ENCODE peak calls at places on chromosomes 5 and 9, in four cellular contexts. G is hepatocyte, W is colonic mucosa, A is heart right ventricle. C is an unnamed sample.

GRCh38 chr5:78930742-78931141 is 54.4 kb downstream of the ARSB start:
- DNase-seq in G (no peak), W (no peak), A (no peak), C (no peak)

GRCh38 chr5:146461319-146461718 is 14.2 kb downstream of the TCERG1 start:
- DNase-seq in G (no peak), W (no peak), A (no peak), C (no peak)

GRCh38 chr9:109905472-109905871 is 125.5 kb downstream of the PALM2AKAP2 start:
- DNase-seq in G (no peak), W (no peak), A (no peak), C (no peak)

GRCh38 chr5:64680289-64680688 is 10.0 kb upstream of the SHISAL2B start:
- DNase-seq in G (peak; percentile 17), W (no peak), A (no peak), C (peak; percentile 48)

GRCh38 chr9:70409280-70409679 is 5.2 kb downstream of the KLF9 start:
- DNase-seq in G (no peak), W (no peak), A (no peak), C (no peak)

GRCh38 chr5:137487600-137487999 is 11.5 kb downstream of the SPOCK1 start:
- DNase-seq in G (no peak), W (no peak), A (no peak), C (no peak)

GRCh38 chr9:35993976-35994720 is 36.2 kb upstream of the OR2S2 start:
- DNase-seq in G (no peak), W (no peak), A (no peak), C (no peak)

GRCh38 chr5:143051244-143052058 is 281.3 kb downstream of the ARHGAP26 start:
- DNase-seq in G (peak; percentile 65), W (no peak), A (no peak), C (peak; percentile 73)

GRCh38 chr5:71894091-71894490 is 175.0 kb downstream of the CARTPT start:
- DNase-seq in G (no peak), W (no peak), A (no peak), C (no peak)

GRCh38 chr9:18743976-18744375 is 270.0 kb downstream of the ADAMTSL1 start:
- DNase-seq in G (no peak), W (no peak), A (no peak), C (peak; percentile 30)

GRCh38 chr5:40410231-40410861 is 269.4 kb upstream of the PTGER4 start:
- DNase-seq in G (no peak), W (no peak), A (no peak), C (peak; percentile 29)

GRCh38 chr9:116152941-116153764 is 438 bp upstream of the PAPPA start:
- DNase-seq in G (no peak), W (no peak), A (no peak), C (no peak)

GRCh38 chr9:93648836-93649235 is 72.5 kb downstream of the PHF2 start:
- DNase-seq in G (no peak), W (no peak), A (no peak), C (no peak)

GRCh38 chr9:16679327-16679821 is 191.1 kb downstream of the BNC2 start:
- DNase-seq in G (no peak), W (no peak), A (no peak), C (no peak)

GRCh38 chr9:132806306-132806705 is 71.8 kb downstream of the AK8 start:
- DNase-seq in G (no peak), W (no peak), A (no peak), C (no peak)

GRCh38 chr9:137174722-137175293 is 3.0 kb upstream of the TMEM210 start:
- DNase-seq in G (no peak), W (no peak), A (no peak), C (no peak)

GRCh38 chr9:121599872-121600585 is 51.4 kb upstream of the DAB2IP start:
- DNase-seq in G (no peak), W (no peak), A (no peak), C (no peak)

GRCh38 chr5:107555425-107556090 is 115.2 kb downstream of the EFNA5 start:
- DNase-seq in G (no peak), W (no peak), A (no peak), C (peak; percentile 57)

GRCh38 chr5:42377496-42377895 is 45.7 kb upstream of the GHR start:
- DNase-seq in G (no peak), W (no peak), A (no peak), C (peak; percentile 6)

GRCh38 chr5:68431601-68432337 is 216.2 kb downstream of the PIK3R1 start:
- DNase-seq in G (no peak), W (no peak), A (no peak), C (no peak)

GRCh38 chr5:122882836-122883235 is 37.4 kb downstream of the SNX24 start:
- DNase-seq in G (no peak), W (no peak), A (no peak), C (peak; percentile 55)

GRCh38 chr5:77761606-77762005 is 14.5 kb downstream of the TBCA start:
- DNase-seq in G (no peak), W (no peak), A (no peak), C (no peak)

DNA sequence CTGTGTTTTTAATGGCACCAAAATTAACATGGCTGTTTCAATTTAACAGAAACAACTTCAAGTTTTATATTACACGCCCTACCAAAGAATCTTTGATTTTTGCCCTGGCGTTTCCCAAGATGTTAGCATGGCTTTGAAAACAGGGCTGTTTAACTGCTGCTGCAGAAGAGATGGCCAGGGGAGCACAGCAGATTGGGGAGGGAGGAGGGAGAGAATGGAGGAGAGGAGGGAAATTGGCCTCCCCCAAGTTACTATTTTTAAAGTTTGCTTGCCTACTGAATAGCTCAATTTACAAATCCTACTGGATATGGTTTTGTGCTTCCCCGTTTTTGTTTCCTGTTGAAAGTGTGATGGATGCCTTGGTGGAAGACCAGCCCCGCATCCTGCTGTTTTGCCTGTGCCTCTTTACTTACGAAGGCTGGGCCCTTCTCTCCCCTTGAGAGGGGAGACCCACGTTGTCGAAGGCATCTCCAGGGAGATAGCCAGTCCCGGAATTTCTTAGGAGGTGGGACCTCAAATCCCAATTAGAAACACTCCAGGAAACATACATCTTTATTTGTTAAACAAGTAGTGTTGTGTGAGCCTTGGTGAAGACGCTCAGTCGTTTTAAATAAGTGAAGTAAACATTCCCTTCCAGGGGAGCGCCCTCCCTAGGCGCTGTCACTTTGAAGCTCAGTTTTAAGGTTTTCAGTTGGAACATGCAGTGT is 98.6 kb downstream of the AOPEP start:
- DNase-seq in G (no peak), W (peak; percentile 28), A (no peak), C (no peak)
- TF ChIP-seq CTCF in G (no peak), W (no peak), A (no peak), C (no peak)

GRCh38 chr9:136010176-136010575 is 49.0 kb upstream of the UBAC1 start:
- DNase-seq in G (no peak), W (no peak), A (peak; percentile 12), C (no peak)

GRCh38 chr9:136009516-136009915 is 48.3 kb upstream of the UBAC1 start:
- DNase-seq in G (no peak), W (no peak), A (peak; percentile 6), C (no peak)

GRCh38 chr9:136011376-136011702 is 50.2 kb upstream of the UBAC1 start:
- DNase-seq in G (no peak), W (no peak), A (no peak), C (no peak)

GRCh38 chr9:136011703-136012496 is 50.7 kb upstream of the UBAC1 start:
- DNase-seq in G (peak; percentile 86), W (peak; percentile 44), A (peak; percentile 88), C (no peak)

DNA sequence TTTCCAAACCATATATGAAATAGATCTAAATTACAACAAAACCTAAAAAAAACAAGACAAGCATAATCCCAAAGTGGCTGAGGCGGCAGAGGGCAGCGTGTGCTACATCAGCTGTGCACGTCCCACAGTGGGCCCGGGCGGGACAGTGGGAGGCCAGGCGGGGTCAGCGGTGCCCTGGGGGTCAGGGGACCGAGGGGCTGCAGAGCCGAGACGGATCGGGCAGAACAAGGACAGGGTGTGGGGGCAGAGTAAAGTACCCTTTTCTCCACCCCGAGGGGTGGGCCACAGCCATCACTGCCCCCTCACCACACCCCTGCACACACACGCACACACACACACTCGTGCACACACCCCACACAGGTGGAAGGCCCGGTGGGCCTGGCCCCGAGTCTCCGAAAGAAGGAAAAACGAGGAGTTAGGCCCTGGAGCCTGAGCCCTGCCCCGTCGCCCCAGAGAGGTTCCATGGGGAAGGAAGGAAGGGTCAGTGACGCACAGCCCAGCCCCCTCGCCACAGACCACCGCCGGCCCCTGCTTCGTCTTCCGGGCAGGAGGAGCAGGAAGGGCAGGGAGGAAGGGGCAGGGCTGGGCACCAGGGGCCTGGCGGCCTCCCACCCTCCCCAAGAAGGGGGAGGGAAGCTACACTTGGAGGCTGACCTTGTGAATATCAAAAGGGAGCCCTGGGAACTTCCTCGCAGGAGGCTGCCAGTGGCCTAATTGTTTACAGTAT is 49.6 kb upstream of the UBAC1 start:
- DNase-seq in G (no peak), W (no peak), A (peak; percentile 33), C (no peak)
- H3K27ac ChIP-seq in G (no peak overlapping the region), W (no peak overlapping the region), A (peak overlapping the region; percentile 83), C (no peak overlapping the region)

GRCh38 chr5:14685757-14686156 is 21.2 kb downstream of the OTULIN start:
- DNase-seq in G (peak; percentile 62), W (peak; percentile 33), A (no peak), C (peak; percentile 53)
- H3K4me3 ChIP-seq in G (no peak overlapping the region), W (no peak overlapping the region), A (no peak overlapping the region), C (no peak overlapping the region)

DNA sequence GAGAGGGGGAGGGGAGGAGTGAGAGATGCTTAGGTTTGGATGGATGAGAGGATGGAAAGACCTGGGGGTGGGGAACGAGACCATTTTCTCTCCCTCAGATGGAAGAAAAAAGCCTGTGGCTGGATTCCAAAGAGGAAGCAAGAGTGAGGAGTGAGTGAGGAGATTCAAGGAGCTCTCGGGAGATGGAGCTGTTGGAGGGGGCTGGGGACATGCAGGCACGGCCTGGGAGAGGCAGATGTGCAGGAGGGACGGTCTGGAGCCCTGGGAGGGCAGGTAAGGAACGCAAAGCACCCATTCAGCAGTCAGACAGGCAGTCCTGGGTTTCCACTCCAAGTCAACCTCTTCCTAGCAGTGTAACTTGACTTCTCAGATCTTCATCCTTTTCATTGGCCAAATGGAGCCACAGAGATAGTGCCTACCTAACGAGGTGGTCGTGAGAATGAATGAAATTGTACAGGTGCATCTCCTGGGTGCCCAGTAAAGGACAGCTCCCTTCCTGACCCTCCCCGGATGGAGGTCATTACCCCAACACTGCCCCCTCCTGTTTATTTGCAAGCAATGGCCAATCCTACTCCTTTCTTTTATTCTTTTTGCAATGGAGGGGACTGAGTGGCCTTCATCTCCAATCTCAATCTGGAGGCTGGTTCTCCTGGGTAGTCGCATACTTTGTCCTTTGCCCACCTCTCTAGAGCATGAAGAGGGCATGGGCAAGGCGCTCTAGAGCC is 52.2 kb downstream of the PCDH1 start:
- DNase-seq in G (no peak), W (no peak), A (no peak), C (no peak)
- TF ChIP-seq CTCF in G (peak; percentile 37), W (no peak), A (no peak), C (peak; percentile 38)

DNA sequence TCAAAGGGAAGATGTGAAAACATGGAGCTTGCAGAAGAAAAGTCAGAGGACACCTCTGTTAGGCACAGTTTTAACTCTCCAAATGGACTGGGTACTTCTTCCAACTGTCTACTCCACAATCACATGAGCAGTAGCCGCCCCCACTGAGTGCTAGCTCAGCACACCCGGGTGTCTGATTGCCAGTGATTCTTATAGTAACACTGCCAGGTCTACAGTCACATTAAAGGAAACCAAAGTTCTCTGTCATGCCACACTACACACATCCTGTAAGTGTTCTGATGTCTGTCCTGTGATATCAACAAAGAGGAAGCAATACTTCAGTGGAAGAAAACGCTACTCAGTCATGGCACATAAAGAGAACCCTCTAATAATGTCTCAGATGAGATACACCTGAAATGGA is at the start of gene HAVCR2:
- DNase-seq in G (no peak), W (peak; percentile 36), A (peak; percentile 15), C (no peak)
- H3K27ac ChIP-seq in G (no peak within 1 kb of the TSS), W (peak within 1 kb of the TSS; percentile 36), A (peak within 1 kb of the TSS; percentile 39), C (no peak within 1 kb of the TSS)

GRCh38 chr5:152838241-152838786 is 433.2 kb upstream of the NMUR2 start:
- DNase-seq in G (no peak), W (no peak), A (no peak), C (no peak)
- H3K4me3 ChIP-seq in G (no peak overlapping the region), W (no peak overlapping the region), A (no peak overlapping the region), C (no peak overlapping the region)